ENCODE peak calls at places on chromosomes 6 and 20, in seven cellular contexts. One of them, this sample, is unnamed.

GRCh38 chr20:39822667-39823066 is 860.5 kb downstream of the DHX35 start:
- DNase-seq in lower lobe of right lung: no peak
- DNase-seq in adrenal gland: no peak
- DNase-seq in substantia nigra: no peak
- DNase-seq in uterus: no peak
- DNase-seq in cardiac muscle cell: no peak
- DNase-seq in aorta: no peak
- DNase-seq in this sample: no peak

GRCh38 chr6:157773248-157773773 is 49.7 kb upstream of the SNX9 start:
- DNase-seq in lower lobe of right lung: no peak
- DNase-seq in adrenal gland: no peak
- DNase-seq in substantia nigra: no peak
- DNase-seq in uterus: no peak
- DNase-seq in cardiac muscle cell: no peak
- DNase-seq in aorta: no peak
- DNase-seq in this sample: no peak

GRCh38 chr20:33992145-33992922 is 1.4 kb upstream of the RALY start:
- DNase-seq in lower lobe of right lung: no peak
- DNase-seq in adrenal gland: no peak
- DNase-seq in substantia nigra: no peak
- DNase-seq in uterus: no peak
- DNase-seq in cardiac muscle cell: no peak
- DNase-seq in aorta: no peak
- DNase-seq in this sample: no peak

GRCh38 chr6:1024587-1024986 is 287.3 kb upstream of the FOXQ1 start:
- DNase-seq in lower lobe of right lung: no peak
- DNase-seq in adrenal gland: no peak
- DNase-seq in substantia nigra: no peak
- DNase-seq in uterus: no peak
- DNase-seq in cardiac muscle cell: no peak
- DNase-seq in aorta: no peak
- DNase-seq in this sample: no peak

GRCh38 chr20:33443006-33443511 is 504 bp downstream of the SNTA1 start:
- DNase-seq in lower lobe of right lung: no peak
- DNase-seq in adrenal gland: peak; percentile 37
- DNase-seq in substantia nigra: no peak
- DNase-seq in uterus: peak; percentile 33
- DNase-seq in cardiac muscle cell: peak; percentile 70
- DNase-seq in aorta: peak; percentile 60
- DNase-seq in this sample: peak; percentile 73

GRCh38 chr6:169162249-169162967 is 91.2 kb downstream of the THBS2 start:
- DNase-seq in lower lobe of right lung: no peak
- DNase-seq in adrenal gland: no peak
- DNase-seq in substantia nigra: no peak
- DNase-seq in uterus: no peak
- DNase-seq in cardiac muscle cell: no peak
- DNase-seq in aorta: no peak
- DNase-seq in this sample: no peak

GRCh38 chr6:75334266-75335040 is 49.9 kb upstream of the TMEM30A start:
- DNase-seq in lower lobe of right lung: no peak
- DNase-seq in adrenal gland: no peak
- DNase-seq in substantia nigra: no peak
- DNase-seq in uterus: peak; percentile 42
- DNase-seq in cardiac muscle cell: peak; percentile 30
- DNase-seq in aorta: no peak
- DNase-seq in this sample: no peak

GRCh38 chr20:25299801-25300200 is 51.9 kb downstream of the PYGB start:
- DNase-seq in lower lobe of right lung: no peak
- DNase-seq in adrenal gland: no peak
- DNase-seq in substantia nigra: no peak
- DNase-seq in uterus: no peak
- DNase-seq in cardiac muscle cell: no peak
- DNase-seq in aorta: no peak
- DNase-seq in this sample: no peak

GRCh38 chr6:50128420-50129005 is 78.8 kb upstream of the DEFB112 start:
- DNase-seq in lower lobe of right lung: no peak
- DNase-seq in adrenal gland: no peak
- DNase-seq in substantia nigra: no peak
- DNase-seq in uterus: no peak
- DNase-seq in cardiac muscle cell: peak; percentile 40
- DNase-seq in aorta: no peak
- DNase-seq in this sample: no peak

GRCh38 chr20:54726687-54727086 is 251.3 kb downstream of the DOK5 start:
- DNase-seq in lower lobe of right lung: no peak
- DNase-seq in adrenal gland: no peak
- DNase-seq in substantia nigra: no peak
- DNase-seq in uterus: no peak
- DNase-seq in cardiac muscle cell: no peak
- DNase-seq in aorta: no peak
- DNase-seq in this sample: no peak

GRCh38 chr20:45502561-45502960 is 12.9 kb downstream of the SPINT3 start:
- DNase-seq in lower lobe of right lung: no peak
- DNase-seq in adrenal gland: no peak
- DNase-seq in substantia nigra: no peak
- DNase-seq in uterus: no peak
- DNase-seq in cardiac muscle cell: no peak
- DNase-seq in aorta: no peak
- DNase-seq in this sample: no peak

GRCh38 chr6:105941616-105942412 is 144.3 kb upstream of the PRDM1 start:
- DNase-seq in lower lobe of right lung: no peak
- DNase-seq in adrenal gland: no peak
- DNase-seq in substantia nigra: no peak
- DNase-seq in uterus: no peak
- DNase-seq in cardiac muscle cell: no peak
- DNase-seq in aorta: no peak
- DNase-seq in this sample: no peak

GRCh38 chr6:100175814-100176275 is 181.8 kb upstream of the MCHR2 start:
- DNase-seq in lower lobe of right lung: no peak
- DNase-seq in adrenal gland: no peak
- DNase-seq in substantia nigra: no peak
- DNase-seq in uterus: no peak
- DNase-seq in cardiac muscle cell: no peak
- DNase-seq in aorta: no peak
- DNase-seq in this sample: no peak

GRCh38 chr6:39341942-39342341 is 19.4 kb upstream of the KCNK16 start:
- DNase-seq in lower lobe of right lung: no peak
- DNase-seq in adrenal gland: no peak
- DNase-seq in substantia nigra: no peak
- DNase-seq in uterus: no peak
- DNase-seq in cardiac muscle cell: no peak
- DNase-seq in aorta: no peak
- DNase-seq in this sample: no peak

GRCh38 chr20:33015114-33015491 is 7.6 kb downstream of the BPIFB2 start:
- DNase-seq in lower lobe of right lung: no peak
- DNase-seq in adrenal gland: no peak
- DNase-seq in substantia nigra: no peak
- DNase-seq in uterus: no peak
- DNase-seq in cardiac muscle cell: no peak
- DNase-seq in aorta: no peak
- DNase-seq in this sample: no peak

GRCh38 chr6:25217275-25217674 is 61.9 kb upstream of the CARMIL1 start:
- DNase-seq in lower lobe of right lung: no peak
- DNase-seq in adrenal gland: no peak
- DNase-seq in substantia nigra: no peak
- DNase-seq in uterus: no peak
- DNase-seq in cardiac muscle cell: no peak
- DNase-seq in aorta: no peak
- DNase-seq in this sample: no peak

GRCh38 chr20:37972256-37973058 is 60.8 kb downstream of the TTI1 start:
- DNase-seq in lower lobe of right lung: no peak
- DNase-seq in adrenal gland: no peak
- DNase-seq in substantia nigra: no peak
- DNase-seq in uterus: no peak
- DNase-seq in cardiac muscle cell: no peak
- DNase-seq in aorta: no peak
- DNase-seq in this sample: no peak

GRCh38 chr6:6492675-6493074 is 95.8 kb upstream of the LY86 start:
- DNase-seq in lower lobe of right lung: no peak
- DNase-seq in adrenal gland: no peak
- DNase-seq in substantia nigra: no peak
- DNase-seq in uterus: no peak
- DNase-seq in cardiac muscle cell: no peak
- DNase-seq in aorta: no peak
- DNase-seq in this sample: no peak
- H3K27ac ChIP-seq in lower lobe of right lung: no peak overlapping the region
- H3K27ac ChIP-seq in adrenal gland: no peak overlapping the region
- H3K27ac ChIP-seq in substantia nigra: no peak overlapping the region
- H3K27ac ChIP-seq in uterus: no peak overlapping the region
- H3K27ac ChIP-seq in cardiac muscle cell: no peak overlapping the region
- H3K27ac ChIP-seq in aorta: no peak overlapping the region
- H3K27ac ChIP-seq in this sample: no peak overlapping the region

GRCh38 chr20:49544535-49544934 is 23.4 kb downstream of the PTGIS start:
- DNase-seq in lower lobe of right lung: no peak
- DNase-seq in adrenal gland: no peak
- DNase-seq in substantia nigra: no peak
- DNase-seq in uterus: no peak
- DNase-seq in cardiac muscle cell: no peak
- DNase-seq in aorta: no peak
- DNase-seq in this sample: no peak

GRCh38 chr20:49548371-49548947 is 19.5 kb downstream of the PTGIS start:
- DNase-seq in lower lobe of right lung: no peak
- DNase-seq in adrenal gland: no peak
- DNase-seq in substantia nigra: no peak
- DNase-seq in uterus: no peak
- DNase-seq in cardiac muscle cell: no peak
- DNase-seq in aorta: no peak
- DNase-seq in this sample: no peak

GRCh38 chr20:49545572-49545971 is 22.4 kb downstream of the PTGIS start:
- DNase-seq in lower lobe of right lung: no peak
- DNase-seq in adrenal gland: no peak
- DNase-seq in substantia nigra: no peak
- DNase-seq in uterus: no peak
- DNase-seq in cardiac muscle cell: no peak
- DNase-seq in aorta: no peak
- DNase-seq in this sample: no peak

GRCh38 chr20:49552007-49552406 is 15.9 kb downstream of the PTGIS start:
- DNase-seq in lower lobe of right lung: no peak
- DNase-seq in adrenal gland: no peak
- DNase-seq in substantia nigra: no peak
- DNase-seq in uterus: no peak
- DNase-seq in cardiac muscle cell: no peak
- DNase-seq in aorta: no peak
- DNase-seq in this sample: peak; percentile 21

GRCh38 chr20:49549806-49550551 is 18.0 kb downstream of the PTGIS start:
- DNase-seq in lower lobe of right lung: no peak
- DNase-seq in adrenal gland: no peak
- DNase-seq in substantia nigra: no peak
- DNase-seq in uterus: no peak
- DNase-seq in cardiac muscle cell: no peak
- DNase-seq in aorta: no peak
- DNase-seq in this sample: no peak
- H3K27ac ChIP-seq in lower lobe of right lung: no peak overlapping the region
- H3K27ac ChIP-seq in adrenal gland: no peak overlapping the region
- H3K27ac ChIP-seq in substantia nigra: no peak overlapping the region
- H3K27ac ChIP-seq in uterus: peak overlapping the region; percentile 98
- H3K27ac ChIP-seq in cardiac muscle cell: no peak overlapping the region
- H3K27ac ChIP-seq in aorta: peak overlapping the region; percentile 66
- H3K27ac ChIP-seq in this sample: peak overlapping the region; percentile 91

GRCh38 chr6:135424385-135424784 is 73.2 kb downstream of the AHI1 start:
- DNase-seq in lower lobe of right lung: no peak
- DNase-seq in adrenal gland: no peak
- DNase-seq in substantia nigra: no peak
- DNase-seq in uterus: no peak
- DNase-seq in cardiac muscle cell: no peak
- DNase-seq in aorta: no peak
- DNase-seq in this sample: no peak
- H3K27ac ChIP-seq in lower lobe of right lung: no peak overlapping the region
- H3K27ac ChIP-seq in adrenal gland: no peak overlapping the region
- H3K27ac ChIP-seq in substantia nigra: no peak overlapping the region
- H3K27ac ChIP-seq in uterus: no peak overlapping the region
- H3K27ac ChIP-seq in cardiac muscle cell: no peak overlapping the region
- H3K27ac ChIP-seq in aorta: no peak overlapping the region
- H3K27ac ChIP-seq in this sample: no peak overlapping the region

DNA sequence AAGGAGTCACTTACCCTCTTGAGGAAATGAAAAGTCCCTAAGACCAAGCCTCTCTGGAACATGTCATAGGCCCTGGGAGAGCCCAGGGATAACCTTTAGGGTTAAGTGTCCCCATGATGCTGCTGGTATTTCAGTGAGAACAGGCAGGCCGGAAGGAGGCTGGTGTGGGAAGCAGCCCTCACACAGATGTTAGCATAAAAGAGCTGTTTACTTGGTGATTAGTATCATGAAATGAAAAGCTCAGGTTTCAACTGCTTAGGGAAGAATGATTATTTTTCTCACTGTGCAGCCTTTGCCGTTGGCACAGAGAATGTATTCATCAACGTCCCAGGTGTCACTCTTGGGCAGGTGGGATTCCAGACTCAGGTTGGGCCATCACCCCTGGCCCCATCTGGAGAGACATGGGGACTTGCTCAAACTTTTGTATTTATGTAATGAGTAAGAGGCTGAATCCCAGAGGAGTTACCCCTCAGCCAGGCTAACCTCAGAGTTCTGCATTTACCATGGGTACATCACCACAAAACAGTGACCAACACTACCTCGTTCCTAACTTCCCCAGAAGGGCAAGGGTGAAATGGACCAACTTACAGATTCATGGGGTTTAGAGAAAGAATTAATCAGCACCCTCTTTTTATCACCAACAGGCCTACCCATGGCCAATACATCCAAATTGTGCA is 260.1 kb upstream of the MARCKS start:
- DNase-seq in lower lobe of right lung: no peak
- DNase-seq in adrenal gland: no peak
- DNase-seq in substantia nigra: no peak
- DNase-seq in uterus: peak; percentile 16
- DNase-seq in cardiac muscle cell: peak; percentile 20
- DNase-seq in aorta: no peak
- DNase-seq in this sample: no peak
- H3K27ac ChIP-seq in lower lobe of right lung: peak overlapping the region; percentile 53
- H3K27ac ChIP-seq in adrenal gland: peak overlapping the region; percentile 7
- H3K27ac ChIP-seq in substantia nigra: no peak overlapping the region
- H3K27ac ChIP-seq in uterus: peak overlapping the region; percentile 73
- H3K27ac ChIP-seq in cardiac muscle cell: peak overlapping the region; percentile 50
- H3K27ac ChIP-seq in aorta: peak overlapping the region; percentile 33
- H3K27ac ChIP-seq in this sample: peak overlapping the region; percentile 86

GRCh38 chr6:47149554-47149953 is 107.4 kb upstream of the ADGRF1 start:
- DNase-seq in lower lobe of right lung: no peak
- DNase-seq in adrenal gland: no peak
- DNase-seq in substantia nigra: no peak
- DNase-seq in uterus: no peak
- DNase-seq in cardiac muscle cell: no peak
- DNase-seq in aorta: no peak
- DNase-seq in this sample: no peak
- H3K27ac ChIP-seq in lower lobe of right lung: no peak overlapping the region
- H3K27ac ChIP-seq in adrenal gland: no peak overlapping the region
- H3K27ac ChIP-seq in substantia nigra: no peak overlapping the region
- H3K27ac ChIP-seq in uterus: no peak overlapping the region
- H3K27ac ChIP-seq in cardiac muscle cell: no peak overlapping the region
- H3K27ac ChIP-seq in aorta: no peak overlapping the region
- H3K27ac ChIP-seq in this sample: no peak overlapping the region

This sample was measured in sigmoid colon.